ENCODE peak calls at places on chromosomes 5 and 9, in ten cellular contexts. One of them, this sample, is unnamed.

GRCh38 chr5:64534033-64534432 is 28.2 kb downstream of the RGS7BP start:
- DNase-seq in OCI-LY7: no peak
- DNase-seq in neuronal stem cell: no peak
- DNase-seq in MM.1S: no peak
- DNase-seq in endothelial cell of umbilical vein: no peak
- DNase-seq in fibroblast of lung: no peak
- DNase-seq in GM23338: no peak
- DNase-seq in IMR-90: no peak
- DNase-seq in SK-N-SH: no peak
- DNase-seq in mesendoderm: no peak
- DNase-seq in this sample: no peak

GRCh38 chr5:140322751-140323731 is 20.1 kb upstream of the PFDN1 start:
- DNase-seq in endothelial cell of umbilical vein: peak; percentile 94
- DNase-seq in OCI-LY7: no peak
- DNase-seq in mesendoderm: peak; percentile 96
- DNase-seq in SK-N-SH: no peak
- DNase-seq in neuronal stem cell: no peak
- DNase-seq in IMR-90: peak; percentile 98
- DNase-seq in fibroblast of lung: peak; percentile 98
- DNase-seq in MM.1S: no peak
- DNase-seq in GM23338: peak; percentile 9
- DNase-seq in this sample: peak; percentile 94

GRCh38 chr9:134321957-134322741 is 4.1 kb upstream of the RXRA start:
- DNase-seq in endothelial cell of umbilical vein: no peak
- DNase-seq in fibroblast of lung: no peak
- DNase-seq in IMR-90: no peak
- DNase-seq in neuronal stem cell: no peak
- DNase-seq in GM23338: no peak
- DNase-seq in MM.1S: no peak
- DNase-seq in SK-N-SH: no peak
- DNase-seq in OCI-LY7: no peak
- DNase-seq in mesendoderm: no peak
- DNase-seq in this sample: no peak

GRCh38 chr5:32387176-32387575 is 57.4 kb downstream of the ZFR start:
- DNase-seq in MM.1S: no peak
- DNase-seq in SK-N-SH: no peak
- DNase-seq in neuronal stem cell: no peak
- DNase-seq in GM23338: no peak
- DNase-seq in endothelial cell of umbilical vein: no peak
- DNase-seq in IMR-90: no peak
- DNase-seq in OCI-LY7: no peak
- DNase-seq in fibroblast of lung: no peak
- DNase-seq in mesendoderm: no peak
- DNase-seq in this sample: no peak

GRCh38 chr5:6729400-6730310 is 16.4 kb downstream of the TENT4A start:
- DNase-seq in OCI-LY7: peak; percentile 37
- DNase-seq in MM.1S: peak; percentile 93
- DNase-seq in SK-N-SH: no peak
- DNase-seq in IMR-90: no peak
- DNase-seq in fibroblast of lung: no peak
- DNase-seq in endothelial cell of umbilical vein: no peak
- DNase-seq in mesendoderm: no peak
- DNase-seq in GM23338: no peak
- DNase-seq in neuronal stem cell: no peak
- DNase-seq in this sample: no peak

GRCh38 chr9:107866912-107867311 is 377.3 kb upstream of the KLF4 start:
- DNase-seq in GM23338: no peak
- DNase-seq in MM.1S: no peak
- DNase-seq in endothelial cell of umbilical vein: no peak
- DNase-seq in IMR-90: peak; percentile 23
- DNase-seq in neuronal stem cell: no peak
- DNase-seq in fibroblast of lung: no peak
- DNase-seq in SK-N-SH: no peak
- DNase-seq in OCI-LY7: no peak
- DNase-seq in mesendoderm: no peak
- DNase-seq in this sample: peak; percentile 46

GRCh38 chr9:137785704-137786161 is 91.8 kb upstream of the CACNA1B start:
- DNase-seq in IMR-90: peak; percentile 6
- DNase-seq in mesendoderm: peak; percentile 13
- DNase-seq in SK-N-SH: no peak
- DNase-seq in endothelial cell of umbilical vein: no peak
- DNase-seq in neuronal stem cell: peak; percentile 11
- DNase-seq in GM23338: peak; percentile 54
- DNase-seq in OCI-LY7: no peak
- DNase-seq in fibroblast of lung: no peak
- DNase-seq in MM.1S: no peak
- DNase-seq in this sample: no peak

GRCh38 chr9:27407966-27408365 is 111.0 kb upstream of the EQTN start:
- DNase-seq in OCI-LY7: no peak
- DNase-seq in IMR-90: peak; percentile 22
- DNase-seq in MM.1S: no peak
- DNase-seq in SK-N-SH: no peak
- DNase-seq in GM23338: no peak
- DNase-seq in endothelial cell of umbilical vein: peak; percentile 4
- DNase-seq in mesendoderm: peak; percentile 72
- DNase-seq in fibroblast of lung: peak; percentile 56
- DNase-seq in neuronal stem cell: no peak
- DNase-seq in this sample: peak; percentile 46

GRCh38 chr9:24095246-24095645 is 269.2 kb upstream of the ELAVL2 start:
- DNase-seq in neuronal stem cell: no peak
- DNase-seq in SK-N-SH: no peak
- DNase-seq in mesendoderm: no peak
- DNase-seq in fibroblast of lung: no peak
- DNase-seq in MM.1S: no peak
- DNase-seq in IMR-90: no peak
- DNase-seq in OCI-LY7: no peak
- DNase-seq in endothelial cell of umbilical vein: no peak
- DNase-seq in GM23338: no peak
- DNase-seq in this sample: no peak

GRCh38 chr9:29556317-29556716 is 1983.0 kb upstream of the C9orf72 start:
- DNase-seq in OCI-LY7: no peak
- DNase-seq in MM.1S: no peak
- DNase-seq in endothelial cell of umbilical vein: no peak
- DNase-seq in mesendoderm: peak; percentile 2
- DNase-seq in fibroblast of lung: peak; percentile 83
- DNase-seq in neuronal stem cell: no peak
- DNase-seq in GM23338: no peak
- DNase-seq in SK-N-SH: no peak
- DNase-seq in IMR-90: no peak
- DNase-seq in this sample: peak; percentile 36

GRCh38 chr5:175347931-175348330 is 96.1 kb downstream of the DRD1 start:
- DNase-seq in SK-N-SH: no peak
- DNase-seq in neuronal stem cell: no peak
- DNase-seq in fibroblast of lung: no peak
- DNase-seq in MM.1S: no peak
- DNase-seq in endothelial cell of umbilical vein: no peak
- DNase-seq in OCI-LY7: no peak
- DNase-seq in IMR-90: no peak
- DNase-seq in GM23338: no peak
- DNase-seq in mesendoderm: no peak
- DNase-seq in this sample: no peak

GRCh38 chr9:91039125-91039834 is 237.7 kb downstream of the SYK start:
- DNase-seq in neuronal stem cell: no peak
- DNase-seq in MM.1S: no peak
- DNase-seq in mesendoderm: no peak
- DNase-seq in OCI-LY7: no peak
- DNase-seq in SK-N-SH: no peak
- DNase-seq in GM23338: no peak
- DNase-seq in endothelial cell of umbilical vein: no peak
- DNase-seq in IMR-90: no peak
- DNase-seq in fibroblast of lung: no peak
- DNase-seq in this sample: no peak

GRCh38 chr9:135583686-135584011 is 22.1 kb downstream of the PAEP start:
- DNase-seq in MM.1S: no peak
- DNase-seq in GM23338: no peak
- DNase-seq in mesendoderm: no peak
- DNase-seq in endothelial cell of umbilical vein: no peak
- DNase-seq in IMR-90: no peak
- DNase-seq in neuronal stem cell: no peak
- DNase-seq in OCI-LY7: no peak
- DNase-seq in SK-N-SH: no peak
- DNase-seq in fibroblast of lung: no peak
- DNase-seq in this sample: no peak

GRCh38 chr9:127539259-127539981 is 72.7 kb upstream of the STXBP1 start:
- DNase-seq in GM23338: no peak
- DNase-seq in neuronal stem cell: no peak
- DNase-seq in endothelial cell of umbilical vein: peak; percentile 49
- DNase-seq in OCI-LY7: no peak
- DNase-seq in mesendoderm: no peak
- DNase-seq in fibroblast of lung: peak; percentile 60
- DNase-seq in IMR-90: peak; percentile 60
- DNase-seq in SK-N-SH: no peak
- DNase-seq in MM.1S: no peak
- DNase-seq in this sample: peak; percentile 66

GRCh38 chr5:132265336-132266030 is 8.0 kb downstream of the PDLIM4 start:
- DNase-seq in IMR-90: peak; percentile 96
- DNase-seq in fibroblast of lung: peak; percentile 94
- DNase-seq in neuronal stem cell: no peak
- DNase-seq in SK-N-SH: peak; percentile 74
- DNase-seq in mesendoderm: peak; percentile 87
- DNase-seq in OCI-LY7: no peak
- DNase-seq in MM.1S: no peak
- DNase-seq in GM23338: no peak
- DNase-seq in endothelial cell of umbilical vein: peak; percentile 98
- DNase-seq in this sample: peak; percentile 98
- H3K4me2 ChIP-seq in IMR-90: peak overlapping the region; percentile 17
- H3K4me2 ChIP-seq in fibroblast of lung: peak overlapping the region; percentile 63
- H3K4me2 ChIP-seq in neuronal stem cell: no peak overlapping the region
- H3K4me2 ChIP-seq in SK-N-SH: peak overlapping the region; percentile 58
- H3K4me2 ChIP-seq in mesendoderm: no peak overlapping the region
- H3K4me2 ChIP-seq in OCI-LY7: no peak overlapping the region
- H3K4me2 ChIP-seq in MM.1S: no peak overlapping the region
- H3K4me2 ChIP-seq in GM23338: no peak overlapping the region
- H3K4me2 ChIP-seq in endothelial cell of umbilical vein: no peak overlapping the region
- H3K4me2 ChIP-seq in this sample: no peak overlapping the region

GRCh38 chr9:4242239-4242638 is 57.6 kb downstream of the GLIS3 start:
- DNase-seq in OCI-LY7: no peak
- DNase-seq in SK-N-SH: no peak
- DNase-seq in neuronal stem cell: no peak
- DNase-seq in MM.1S: no peak
- DNase-seq in GM23338: no peak
- DNase-seq in IMR-90: no peak
- DNase-seq in mesendoderm: peak; percentile 40
- DNase-seq in endothelial cell of umbilical vein: no peak
- DNase-seq in fibroblast of lung: no peak
- DNase-seq in this sample: no peak

GRCh38 chr9:4235951-4236804 is 63.7 kb downstream of the GLIS3 start:
- DNase-seq in MM.1S: no peak
- DNase-seq in mesendoderm: peak; percentile 78
- DNase-seq in endothelial cell of umbilical vein: no peak
- DNase-seq in OCI-LY7: no peak
- DNase-seq in SK-N-SH: no peak
- DNase-seq in fibroblast of lung: peak; percentile 92
- DNase-seq in IMR-90: peak; percentile 62
- DNase-seq in neuronal stem cell: no peak
- DNase-seq in GM23338: no peak
- DNase-seq in this sample: peak; percentile 77

GRCh38 chr9:4241552-4241951 is 58.3 kb downstream of the GLIS3 start:
- DNase-seq in neuronal stem cell: no peak
- DNase-seq in endothelial cell of umbilical vein: no peak
- DNase-seq in mesendoderm: no peak
- DNase-seq in fibroblast of lung: no peak
- DNase-seq in OCI-LY7: no peak
- DNase-seq in IMR-90: no peak
- DNase-seq in MM.1S: no peak
- DNase-seq in GM23338: no peak
- DNase-seq in SK-N-SH: no peak
- DNase-seq in this sample: no peak

GRCh38 chr9:4237748-4238511 is 61.9 kb downstream of the GLIS3 start:
- DNase-seq in neuronal stem cell: no peak
- DNase-seq in MM.1S: no peak
- DNase-seq in GM23338: peak; percentile 57
- DNase-seq in SK-N-SH: no peak
- DNase-seq in fibroblast of lung: peak; percentile 69
- DNase-seq in mesendoderm: peak; percentile 81
- DNase-seq in endothelial cell of umbilical vein: no peak
- DNase-seq in IMR-90: no peak
- DNase-seq in OCI-LY7: no peak
- DNase-seq in this sample: peak; percentile 53

GRCh38 chr9:4238522-4238921 is 61.3 kb downstream of the GLIS3 start:
- DNase-seq in GM23338: no peak
- DNase-seq in MM.1S: no peak
- DNase-seq in SK-N-SH: no peak
- DNase-seq in endothelial cell of umbilical vein: no peak
- DNase-seq in mesendoderm: no peak
- DNase-seq in IMR-90: peak; percentile 70
- DNase-seq in OCI-LY7: no peak
- DNase-seq in fibroblast of lung: peak; percentile 87
- DNase-seq in neuronal stem cell: no peak
- DNase-seq in this sample: peak; percentile 89
- H3K4me3 ChIP-seq in GM23338: no peak overlapping the region
- H3K4me3 ChIP-seq in MM.1S: peak overlapping the region; percentile 14
- H3K4me3 ChIP-seq in SK-N-SH: no peak overlapping the region
- H3K4me3 ChIP-seq in endothelial cell of umbilical vein: no peak overlapping the region
- H3K4me3 ChIP-seq in mesendoderm: no peak overlapping the region
- H3K4me3 ChIP-seq in IMR-90: no peak overlapping the region
- H3K4me3 ChIP-seq in OCI-LY7: no peak overlapping the region
- H3K4me3 ChIP-seq in fibroblast of lung: no peak overlapping the region
- H3K4me3 ChIP-seq in neuronal stem cell: peak overlapping the region; percentile 11
- H3K4me3 ChIP-seq in this sample: no peak overlapping the region

DNA sequence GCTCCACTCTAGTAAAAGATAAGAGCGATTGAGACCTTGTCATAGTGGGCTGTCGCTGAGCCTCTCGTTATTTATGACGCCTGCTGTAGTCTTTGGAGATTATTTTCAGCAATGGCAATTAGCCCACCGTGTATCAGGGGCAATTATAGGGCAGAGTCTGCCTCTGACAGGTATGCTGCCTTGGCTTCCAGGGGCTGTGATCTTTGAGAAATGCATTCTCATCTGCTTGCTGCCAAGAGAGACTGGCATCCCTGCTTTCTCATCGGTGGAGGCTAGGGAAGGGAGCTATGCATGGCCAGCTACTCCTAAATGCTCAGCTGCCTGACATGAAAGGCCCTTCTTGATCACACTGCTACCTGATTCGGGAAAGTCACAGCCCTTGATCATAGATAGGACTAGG is 426.8 kb upstream of the CLINT1 start:
- DNase-seq in OCI-LY7: no peak
- DNase-seq in fibroblast of lung: no peak
- DNase-seq in IMR-90: no peak
- DNase-seq in GM23338: no peak
- DNase-seq in endothelial cell of umbilical vein: no peak
- DNase-seq in mesendoderm: no peak
- DNase-seq in neuronal stem cell: no peak
- DNase-seq in SK-N-SH: no peak
- DNase-seq in MM.1S: no peak
- DNase-seq in this sample: no peak
- H3K4me2 ChIP-seq in OCI-LY7: no peak overlapping the region
- H3K4me2 ChIP-seq in fibroblast of lung: no peak overlapping the region
- H3K4me2 ChIP-seq in IMR-90: no peak overlapping the region
- H3K4me2 ChIP-seq in GM23338: no peak overlapping the region
- H3K4me2 ChIP-seq in endothelial cell of umbilical vein: no peak overlapping the region
- H3K4me2 ChIP-seq in mesendoderm: no peak overlapping the region
- H3K4me2 ChIP-seq in neuronal stem cell: no peak overlapping the region
- H3K4me2 ChIP-seq in SK-N-SH: no peak overlapping the region
- H3K4me2 ChIP-seq in MM.1S: no peak overlapping the region
- H3K4me2 ChIP-seq in this sample: no peak overlapping the region

DNA sequence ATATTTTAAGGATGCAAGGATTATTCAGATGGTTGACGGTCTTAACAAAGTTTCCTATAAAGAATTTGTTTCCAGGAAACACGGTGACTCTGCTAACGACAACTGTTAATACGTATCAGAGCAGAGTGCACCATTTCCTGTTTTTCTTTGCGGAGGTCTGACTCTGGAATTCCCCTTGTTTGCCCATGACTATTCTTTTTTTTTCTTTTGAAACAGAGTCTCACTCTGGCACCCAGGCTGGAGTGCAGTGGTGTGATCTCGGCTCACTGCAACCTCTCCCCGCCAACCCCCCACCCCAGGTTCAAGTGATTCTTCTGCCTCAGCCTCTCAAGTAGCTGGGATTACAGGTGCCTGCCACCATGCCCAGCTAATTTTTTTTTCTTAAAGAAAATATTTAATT is 115.9 kb downstream of the CDC42SE2 start:
- DNase-seq in endothelial cell of umbilical vein: peak; percentile 95
- DNase-seq in OCI-LY7: peak; percentile 72
- DNase-seq in neuronal stem cell: no peak
- DNase-seq in fibroblast of lung: peak; percentile 83
- DNase-seq in mesendoderm: no peak
- DNase-seq in SK-N-SH: no peak
- DNase-seq in GM23338: no peak
- DNase-seq in IMR-90: peak; percentile 79
- DNase-seq in MM.1S: peak; percentile 88
- DNase-seq in this sample: peak; percentile 95
- H3K4me3 ChIP-seq in endothelial cell of umbilical vein: no peak overlapping the region
- H3K4me3 ChIP-seq in OCI-LY7: peak overlapping the region; percentile 24
- H3K4me3 ChIP-seq in neuronal stem cell: no peak overlapping the region
- H3K4me3 ChIP-seq in fibroblast of lung: no peak overlapping the region
- H3K4me3 ChIP-seq in mesendoderm: no peak overlapping the region
- H3K4me3 ChIP-seq in SK-N-SH: no peak overlapping the region
- H3K4me3 ChIP-seq in GM23338: no peak overlapping the region
- H3K4me3 ChIP-seq in IMR-90: no peak overlapping the region
- H3K4me3 ChIP-seq in MM.1S: peak overlapping the region; percentile 23
- H3K4me3 ChIP-seq in this sample: no peak overlapping the region

This sample was measured in mesenchymal stem cell.